ENCODE peak calls at places on chromosomes 1 and 21, in six cellular contexts. L is GM23248; A is AG10803; K is amygdala; T is T-helper 1 cell; C is stimulated activated naive CD8-positive, alpha-beta T cell treated with anti-CD3 and anti-CD28 coated beads, Interleukin-15, Interleukin-2, amounts not matched to agents 100 U/mL and 50 U/mL, for 24 hours. Z is an unnamed sample.

GRCh38 chr1:205236526-205236925 is 8.8 kb downstream of the TMCC2 start:
- DNase-seq in T (no peak), A (no peak), C (no peak), L (no peak), K (no peak), Z (no peak)

GRCh38 chr1:172815740-172816139 is 156.8 kb downstream of the FASLG start:
- DNase-seq in L (peak; percentile 22), T (no peak), A (no peak), K (no peak), C (no peak), Z (no peak)

GRCh38 chr1:19864304-19865160 is 17.7 kb upstream of the OTUD3 start:
- DNase-seq in K (no peak), T (no peak), A (no peak), C (no peak), L (no peak), Z (no peak)

GRCh38 chr1:162159515-162159914 is 90.0 kb downstream of the NOS1AP start:
- DNase-seq in A (no peak), K (no peak), C (no peak), T (no peak), L (no peak), Z (no peak)

GRCh38 chr1:234613128-234613875 is 3.3 kb upstream of the IRF2BP2 start:
- DNase-seq in C (no peak), A (peak; percentile 97), K (no peak), T (no peak), L (peak; percentile 91), Z (no peak)

GRCh38 chr1:94989911-94990463 is 63.1 kb upstream of the CNN3 start:
- DNase-seq in K (no peak), L (no peak), A (peak; percentile 46), T (no peak), C (no peak), Z (no peak)

GRCh38 chr1:152034654-152035405 is 2.0 kb downstream of the S100A11 start:
- DNase-seq in K (no peak), L (peak; percentile 84), C (peak; percentile 73), A (peak; percentile 76), T (peak; percentile 57), Z (peak; percentile 59)

GRCh38 chr21:25518491-25518911 is 88.8 kb downstream of the MRPL39 start:
- DNase-seq in L (no peak), C (no peak), A (peak; percentile 20), K (no peak), T (no peak), Z (peak; percentile 24)

GRCh38 chr1:167136191-167136614 is 42.3 kb downstream of the STYXL2 start:
- DNase-seq in K (no peak), A (peak; percentile 25), C (no peak), L (peak; percentile 48), T (no peak), Z (peak; percentile 37)

GRCh38 chr1:55239548-55239947 is 24.4 kb upstream of the USP24 start:
- DNase-seq in A (no peak), K (no peak), T (no peak), L (no peak), C (no peak), Z (no peak)

GRCh38 chr1:6770727-6771567 is 14.3 kb upstream of the CAMTA1 start:
- DNase-seq in L (peak; percentile 84), C (no peak), A (peak; percentile 50), T (no peak), K (no peak), Z (peak; percentile 38)

GRCh38 chr1:235351898-235352297 is 15.3 kb upstream of the TBCE start:
- DNase-seq in C (no peak), T (no peak), L (no peak), K (no peak), A (no peak), Z (no peak)

GRCh38 chr1:116232989-116233514 is 121.9 kb downstream of the MAB21L3 start:
- DNase-seq in K (no peak), C (no peak), A (no peak), T (peak; percentile 4), L (no peak), Z (no peak)

GRCh38 chr1:109788695-109789521 is 25.2 kb upstream of the EPS8L3 start:
- DNase-seq in K (no peak), T (no peak), C (no peak), A (no peak), L (peak; percentile 50), Z (no peak)

GRCh38 chr1:217039926-217040325 is 316.7 kb upstream of the ESRRG start:
- DNase-seq in C (no peak), L (no peak), K (no peak), A (no peak), T (no peak), Z (no peak)

GRCh38 chr21:35311985-35312384 is 262.9 kb upstream of the RUNX1 start:
- DNase-seq in T (no peak), C (no peak), K (no peak), L (no peak), A (no peak), Z (no peak)

GRCh38 chr1:208357663-208358507 is 113.7 kb upstream of the PLXNA2 start:
- DNase-seq in A (no peak), L (no peak), C (no peak), K (no peak), T (no peak), Z (no peak)

GRCh38 chr1:116498789-116499628 is 71.8 kb downstream of the CD58 start:
- DNase-seq in T (peak; percentile 16), K (peak; percentile 46), L (peak; percentile 78), C (peak; percentile 55), A (peak; percentile 67), Z (peak; percentile 80)

GRCh38 chr1:80171101-80171500 is 1164.6 kb upstream of the ADGRL4 start:
- DNase-seq in T (no peak), A (no peak), C (no peak), K (no peak), L (no peak), Z (no peak)

GRCh38 chr1:3060112-3060511 is 8.9 kb upstream of the PRDM16 start:
- DNase-seq in A (no peak), T (no peak), C (no peak), K (no peak), L (no peak), Z (no peak)

GRCh38 chr1:72341661-72342060 is 59.3 kb upstream of the NEGR1 start:
- DNase-seq in L (peak; percentile 13), A (no peak), K (no peak), C (no peak), T (no peak), Z (no peak)